ENCODE peak calls at places on chromosomes 2 and 18, in five cellular contexts. Q is stimulated activated CD4-positive, alpha-beta T cell treated with anti-CD3 and anti-CD28 coated beads, Interleukin-15, amount 100 ng/mL, for 1 hour; I is activated effector memory CD4-positive, alpha-beta T cell treated with Interleukin-2 at 50 U/mL for 16 hours; T is hippocampal formation; M is NCI-H2227 treated with DMSO at 0.1 percent for 48 hours. K is an unnamed sample.

GRCh38 chr2:19955544-19956422 is 34.1 kb downstream of the WDR35 start:
- DNase-seq in I (peak; percentile 16), M (peak; percentile 52), T (peak; percentile 47), Q (no peak), K (peak; percentile 33)

GRCh38 chr2:23235292-23235691 is 149.7 kb upstream of the KLHL29 start:
- DNase-seq in I (no peak), T (no peak), M (no peak), Q (no peak), K (no peak)

GRCh38 chr2:28949617-28950305 is 31.3 kb upstream of the TOGARAM2 start:
- DNase-seq in Q (no peak), T (no peak), M (no peak), I (no peak), K (no peak)

GRCh38 chr2:46171996-46172546 is 125.1 kb upstream of the EPAS1 start:
- DNase-seq in T (no peak), I (no peak), Q (no peak), M (no peak), K (no peak)

GRCh38 chr2:54604771-54605350 is 118.6 kb upstream of the EML6 start:
- DNase-seq in T (no peak), M (no peak), Q (no peak), I (no peak), K (no peak)

GRCh38 chr18:57372444-57372843 is 20.1 kb downstream of the ST8SIA3 start:
- DNase-seq in M (no peak), Q (no peak), T (no peak), I (no peak), K (no peak)

GRCh38 chr2:96867756-96868554 is 1.9 kb downstream of the SEMA4C start:
- DNase-seq in I (no peak), Q (no peak), M (no peak), T (no peak), K (no peak)

GRCh38 chr18:10923671-10924070 is 225.7 kb downstream of the PIEZO2 start:
- DNase-seq in Q (no peak), M (no peak), T (no peak), I (no peak), K (no peak)

GRCh38 chr2:19711470-19712372 is 190.1 kb downstream of the TTC32 start:
- DNase-seq in T (no peak), Q (no peak), M (no peak), I (no peak), K (no peak)

GRCh38 chr2:161844845-161845244 is 220.6 kb downstream of the SLC4A10 start:
- DNase-seq in I (no peak), M (peak; percentile 28), T (no peak), Q (no peak), K (no peak)

GRCh38 chr2:45834372-45834771 is 182.9 kb downstream of the PRKCE start:
- DNase-seq in Q (no peak), M (no peak), I (no peak), T (no peak), K (no peak)

GRCh38 chr2:226077031-226077430 is 677.5 kb downstream of the NYAP2 start:
- DNase-seq in T (no peak), Q (no peak), I (no peak), M (no peak), K (no peak)

GRCh38 chr2:156322681-156323211 is 9.8 kb downstream of the NR4A2 start:
- DNase-seq in T (no peak), M (no peak), Q (no peak), I (no peak), K (no peak)

GRCh38 chr2:241108271-241109209 is 6.5 kb upstream of the MTERF4 start:
- DNase-seq in T (no peak), Q (no peak), M (no peak), I (no peak), K (no peak)

GRCh38 chr18:77111449-77112160 is 21.0 kb downstream of the MBP start:
- DNase-seq in I (no peak), T (no peak), Q (no peak), M (no peak), K (no peak)